ENCODE peak calls at places on chromosome X, in nine cellular contexts. U is GM12878, I is upper lobe of left lung, N is sigmoid colon, P is transverse colon, W is prostate gland, Z is suprapubic skin, Q is stomach, A is K562. X is an unnamed sample. For H3K4me1, the result is how much of the 10 kb centered on the place peaks cover.

GRCh38 chrX:19840899-19841648 is 46.3 kb downstream of the SH3KBP1 start:
- DNase-seq in U (peak), I (no peak), N (no peak), P (no peak), W (no peak), Z (no peak), Q (no peak), A (peak), X (no peak)

GRCh38 chrX:54447461-54447860 is 7.3 kb downstream of the TSR2 start:
- DNase-seq in U (no peak), I (no peak), N (no peak), P (no peak), W (no peak), Z (no peak), Q (no peak), A (no peak), X (no peak)

GRCh38 chrX:17655232-17656034 is 81.9 kb upstream of the SCML1 start:
- DNase-seq in U (no peak), I (peak), N (no peak), P (no peak), W (no peak), Z (no peak), Q (no peak), A (no peak), X (no peak)

GRCh38 chrX:39150210-39150609 is 349.0 kb downstream of the MID1IP1 start:
- DNase-seq in U (no peak), I (no peak), N (no peak), P (no peak), W (no peak), Z (no peak), Q (no peak), A (no peak), X (no peak)

GRCh38 chrX:65127804-65128203 is 151.6 kb upstream of the ZC4H2 start:
- DNase-seq in U (no peak), I (no peak), N (no peak), P (no peak), W (no peak), Z (no peak), Q (no peak), A (no peak), X (no peak)

GRCh38 chrX:7021991-7022390 is 125.5 kb upstream of the STS start:
- DNase-seq in U (no peak), I (no peak), N (no peak), P (no peak), W (no peak), Z (no peak), Q (no peak), A (no peak), X (no peak)

GRCh38 chrX:109740076-109740809 is 7.2 kb upstream of the ACSL4 start:
- DNase-seq in U (no peak), I (no peak), N (no peak), P (no peak), W (peak), Z (no peak), Q (no peak), A (no peak), X (no peak)

GRCh38 chrX:29941292-29941691 is 274.1 kb upstream of the MAGEB2 start:
- DNase-seq in U (no peak), I (no peak), N (no peak), P (no peak), W (no peak), Z (no peak), Q (no peak), A (no peak), X (no peak)

GRCh38 chrX:115226929-115227328 is 7.0 kb downstream of the LRCH2 start:
- DNase-seq in U (no peak), I (no peak), N (no peak), P (no peak), W (no peak), Z (no peak), Q (no peak), A (no peak), X (no peak)

GRCh38 chrX:106611682-106612402 is at the start of gene RADX:
- DNase-seq in U (peak), I (peak), N (peak), P (peak), W (peak), Z (peak), Q (peak), A (peak), X (peak)

GRCh38 chrX:64850371-64851082 is 125.7 kb downstream of the ZC4H2 start:
- DNase-seq in U (no peak), I (no peak), N (no peak), P (no peak), W (no peak), Z (no peak), Q (no peak), A (no peak), X (peak)

GRCh38 chrX:51825432-51825831 is 68.0 kb upstream of the MAGED1 start:
- DNase-seq in U (no peak), I (no peak), N (no peak), P (no peak), W (no peak), Z (no peak), Q (no peak), A (no peak), X (no peak)

GRCh38 chrX:120334603-120335002 is 23.3 kb upstream of the TMEM255A start:
- DNase-seq in U (no peak), I (no peak), N (no peak), P (no peak), W (no peak), Z (no peak), Q (no peak), A (peak), X (no peak)

GRCh38 chrX:115419094-115419493 is 129.6 kb downstream of the LUZP4 start:
- DNase-seq in U (no peak), I (no peak), N (no peak), P (no peak), W (no peak), Z (no peak), Q (no peak), A (no peak), X (no peak)

GRCh38 chrX:24375732-24376131 is 15.3 kb downstream of the SUPT20HL1 start:
- DNase-seq in U (no peak), I (no peak), N (no peak), P (no peak), W (no peak), Z (no peak), Q (no peak), A (no peak), X (no peak)

GRCh38 chrX:18290200-18290599 is 64.3 kb downstream of the SCML2 start:
- DNase-seq in U (no peak), I (no peak), N (no peak), P (no peak), W (no peak), Z (no peak), Q (no peak), A (no peak), X (no peak)

GRCh38 chrX:367349-367748 is 19.4 kb downstream of the PPP2R3B start:
- DNase-seq in U (no peak), I (no peak), N (no peak), P (no peak), W (no peak), Z (no peak), Q (no peak), A (no peak), X (peak)

GRCh38 chrX:47212381-47213293 is 5.8 kb upstream of the CDK16 start:
- DNase-seq in U (no peak), I (no peak), N (peak), P (peak), W (no peak), Z (no peak), Q (no peak), A (no peak), X (peak)

GRCh38 chrX:153689654-153690465 is 2.1 kb downstream of the SLC6A8 start:
- DNase-seq in U (no peak), I (peak), N (peak), P (no peak), W (no peak), Z (no peak), Q (no peak), A (peak), X (no peak)

GRCh38 chrX:70253377-70254062 is 6.5 kb downstream of the P2RY4 start:
- DNase-seq in U (no peak), I (no peak), N (no peak), P (no peak), W (no peak), Z (no peak), Q (no peak), A (no peak), X (no peak)

GRCh38 chrX:107678957-107679740 is 50.8 kb downstream of the PRPS1 start:
- DNase-seq in U (no peak), I (no peak), N (peak), P (peak), W (no peak), Z (peak), Q (peak), A (peak), X (peak)
- H3K4me1 ChIP-seq in U (under half), I (under half), N (under half), P (under half), W (under half), Z (half or more), Q (under half), A (under half), X (half or more)

DNA sequence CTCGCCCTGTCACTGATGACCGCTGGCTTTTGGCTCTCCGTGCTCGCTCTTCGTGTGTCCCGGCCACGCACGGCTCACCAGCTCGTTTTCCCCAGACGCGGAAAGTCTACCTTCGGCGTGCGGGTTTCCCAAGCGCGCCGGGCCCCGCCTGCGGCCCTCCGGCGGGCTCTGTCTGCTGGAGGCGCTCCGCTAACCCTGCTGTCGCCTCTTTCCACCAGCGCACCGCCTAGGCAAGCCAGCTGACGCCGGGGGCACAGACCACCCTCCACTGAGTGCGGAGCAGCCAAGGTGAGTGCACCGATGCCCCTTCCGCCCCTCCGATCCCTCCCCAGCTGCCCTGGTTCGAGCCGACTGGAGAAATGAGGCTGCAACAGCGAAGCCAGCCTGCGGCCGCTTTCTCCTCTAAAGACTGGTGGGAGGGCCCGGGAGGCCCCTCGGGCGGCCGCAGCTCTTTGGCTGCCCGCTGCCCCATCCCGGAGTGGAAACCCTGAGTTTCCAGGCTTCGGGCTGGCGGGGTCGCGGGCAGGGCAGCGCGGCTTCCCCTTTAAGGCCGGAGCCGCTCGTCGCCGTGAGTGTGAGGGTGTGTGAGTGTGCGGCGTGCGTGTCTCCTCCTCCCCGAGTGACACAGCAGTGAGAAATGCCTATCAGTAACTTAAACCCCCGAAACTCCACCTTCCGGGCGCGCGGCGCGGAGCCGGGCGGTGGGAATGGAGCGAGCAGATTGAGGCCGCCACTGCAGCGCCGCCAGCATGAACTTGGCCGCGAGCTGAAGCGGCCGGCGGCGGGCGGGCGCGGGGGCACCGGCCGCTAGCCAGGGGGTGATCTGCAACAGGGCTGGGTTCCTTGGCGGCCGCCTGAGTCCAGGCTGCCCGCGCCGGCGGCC is at the start of gene MAMLD1:
- DNase-seq in U (no peak), I (peak), N (peak), P (peak), W (peak), Z (peak), Q (peak), A (peak), X (peak)
- TF ChIP-seq POLR2AphosphoS5 in U (no peak), I (peak), N (peak), P (peak), W (peak), Z (no peak), Q (peak), A (no peak), X (peak)

DNA sequence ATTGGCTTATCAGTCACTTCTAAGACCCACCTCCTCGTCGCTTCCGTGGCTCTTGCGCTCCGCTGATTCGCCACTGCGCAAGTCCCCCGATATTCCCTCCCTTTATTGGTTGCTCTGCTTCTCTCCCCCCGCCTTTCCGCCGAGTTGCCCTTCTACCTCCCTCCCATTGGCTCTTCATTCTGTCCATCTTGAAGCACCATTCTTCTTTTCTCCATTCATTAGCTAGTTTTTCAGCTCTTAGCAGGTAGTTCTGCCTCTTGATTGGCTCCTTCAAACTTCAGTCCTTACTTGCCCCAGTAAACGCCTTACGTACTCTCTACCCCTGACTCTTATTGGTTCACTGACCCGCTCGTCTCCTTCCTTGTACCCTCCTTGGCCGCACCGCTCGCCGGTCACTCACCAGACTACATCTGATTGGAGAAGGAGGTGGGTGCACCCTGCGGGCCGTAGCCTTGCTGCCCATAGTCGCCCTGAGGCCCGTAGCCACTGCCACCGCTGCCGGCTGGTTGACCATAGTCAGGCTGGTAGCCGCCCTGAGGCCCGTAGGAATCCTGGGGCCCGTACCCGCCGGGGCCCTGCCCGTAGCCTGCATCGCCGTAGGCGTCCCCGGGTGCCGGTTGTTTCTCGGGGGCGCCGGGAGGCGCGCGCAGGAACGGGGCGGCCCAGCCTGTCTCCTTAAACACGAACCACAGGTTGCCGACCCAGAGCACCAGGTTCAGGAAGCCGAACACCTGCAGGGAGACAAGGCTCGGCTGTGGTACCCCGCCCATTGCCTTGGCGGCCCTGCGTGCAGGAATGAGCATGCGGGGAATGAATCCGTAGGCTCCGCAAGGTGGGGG is 5.1 kb upstream of the PRICKLE3 start:
- DNase-seq in U (peak), I (peak), N (peak), P (peak), W (peak), Z (peak), Q (peak), A (peak), X (peak)
- TF ChIP-seq POLR2A in U (peak), I (peak), N (peak), P (peak), W (peak), Z (peak), Q (peak), A (peak), X (no peak)

GRCh38 chrX:88830113-88830512 is 83.1 kb downstream of the CPXCR1 start:
- DNase-seq in U (no peak), I (no peak), N (no peak), P (no peak), W (no peak), Z (no peak), Q (no peak), A (no peak), X (no peak)

GRCh38 chrX:88828011-88828410 is 81.0 kb downstream of the CPXCR1 start:
- DNase-seq in U (no peak), I (no peak), N (no peak), P (no peak), W (no peak), Z (no peak), Q (no peak), A (no peak), X (no peak)
- H3K4me1 ChIP-seq in U (under half), I (under half), N (under half), P (under half), W (under half), Z (under half), Q (under half), A (under half), X (under half)

GRCh38 chrX:136211766-136212556 is 39.2 kb downstream of the MAP7D3 start:
- DNase-seq in U (no peak), I (no peak), N (peak), P (no peak), W (no peak), Z (no peak), Q (no peak), A (no peak), X (no peak)
- TF ChIP-seq POLR2AphosphoS5 in U (no peak), I (no peak), N (peak), P (peak), W (no peak), Z (no peak), Q (no peak), A (no peak), X (no peak)

DNA sequence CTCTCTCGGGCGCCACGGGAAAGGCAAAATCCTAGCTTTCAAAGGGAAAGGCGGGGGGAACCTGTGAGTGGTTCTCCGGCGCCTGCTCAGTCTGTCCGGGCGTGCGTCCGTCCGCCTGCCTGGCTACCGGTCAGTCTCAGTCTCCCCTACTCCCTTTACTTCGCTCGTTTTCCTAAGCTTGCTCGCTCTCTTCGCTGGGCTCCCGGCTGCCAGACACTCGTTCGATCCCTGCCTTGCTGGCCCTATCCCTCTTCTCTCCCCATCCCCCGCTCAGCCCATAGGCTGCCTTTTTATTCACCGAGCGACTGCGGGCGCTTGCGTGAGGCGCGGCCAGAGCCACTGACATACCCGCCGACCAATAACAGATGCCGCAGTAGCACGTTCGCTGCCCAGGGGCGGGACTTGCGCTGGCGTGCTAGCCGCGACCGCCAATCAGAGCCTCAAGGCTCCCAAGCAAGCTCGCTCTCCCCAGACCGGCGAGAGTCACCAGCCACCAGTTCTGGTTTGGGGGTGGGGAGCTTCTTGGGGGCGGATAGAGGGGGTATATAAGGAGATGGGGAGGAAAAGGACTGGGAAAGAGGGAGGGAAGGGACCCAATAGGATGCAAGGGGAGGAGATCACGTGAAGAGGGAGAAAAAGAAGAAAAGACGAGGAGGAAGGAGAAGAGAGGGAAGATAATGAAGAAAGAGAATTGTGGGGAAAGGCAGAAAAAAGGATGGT is 30.0 kb downstream of the ARHGEF9 start:
- DNase-seq in U (peak), I (peak), N (peak), P (peak), W (peak), Z (peak), Q (peak), A (peak), X (peak)
- TF ChIP-seq POLR2A in U (peak), I (peak), N (peak), P (peak), W (peak), Z (peak), Q (peak), A (no peak), X (no peak)